ENCODE peak calls at places on chromosomes 5 and 9, in five cellular contexts. Y is D721Med, F is kidney tubule cell, L is pancreas, V is astrocyte of the spinal cord. T is an unnamed sample.

GRCh38 chr9:3299872-3300271 is 225.9 kb downstream of the RFX3 start:
- DNase-seq in F (no peak), Y (no peak), L (no peak), V (no peak), T (no peak)

GRCh38 chr9:2298217-2298616 is 283.1 kb downstream of the SMARCA2 start:
- DNase-seq in F (no peak), Y (no peak), V (no peak), L (no peak), T (no peak)

GRCh38 chr5:138389332-138389731 is 36.8 kb downstream of the KDM3B start:
- DNase-seq in F (no peak), V (no peak), Y (no peak), L (no peak), T (no peak)

GRCh38 chr9:95736891-95737522 is 138.5 kb upstream of the ERCC6L2 start:
- DNase-seq in F (no peak), Y (no peak), V (no peak), L (no peak), T (no peak)

GRCh38 chr5:128498844-128499455 is 39.1 kb downstream of the FBN2 start:
- DNase-seq in L (no peak), F (peak), V (peak), Y (no peak), T (no peak)

GRCh38 chr5:94228791-94229190 is 389.6 kb downstream of the KIAA0825 start:
- DNase-seq in V (no peak), L (no peak), F (peak), Y (no peak), T (no peak)

GRCh38 chr5:139960723-139961383 is 82.2 kb downstream of the NRG2 start:
- DNase-seq in Y (no peak), L (no peak), V (no peak), F (no peak), T (no peak)

GRCh38 chr5:10479226-10479721 is 37.6 kb downstream of the ROPN1L start:
- DNase-seq in Y (no peak), L (no peak), F (peak), V (peak), T (no peak)

GRCh38 chr9:111163738-111164399 is 125.6 kb upstream of the LPAR1 start:
- DNase-seq in V (no peak), F (peak), Y (no peak), L (no peak), T (no peak)

GRCh38 chr9:87512321-87512720 is 14.7 kb downstream of the DAPK1 start:
- DNase-seq in V (no peak), F (no peak), L (no peak), Y (no peak), T (no peak)

GRCh38 chr5:154465169-154465568 is 12.9 kb downstream of the HAND1 start:
- DNase-seq in Y (no peak), L (no peak), V (no peak), F (peak), T (no peak)

T was measured in left lobe of liver.